ENCODE peak calls at places on chromosomes 5 and 9, in eight cellular contexts. X, F, Q, P, B, D, W and N are unnamed samples.

GRCh38 chr5:120388016-120388781 is 75.9 kb upstream of the PRR16 start:
- DNase-seq in X (no peak), F (no peak), Q (no peak), P (no peak), B (no peak), D (no peak), W (peak; percentile 95), N (no peak)

GRCh38 chr9:26833792-26834191 is 58.8 kb downstream of the CAAP1 start:
- DNase-seq in X (no peak), F (no peak), Q (no peak), P (no peak), B (no peak), D (no peak), W (no peak), N (no peak)

GRCh38 chr5:30997681-30998080 is 195.8 kb upstream of the CDH6 start:
- DNase-seq in X (no peak), F (no peak), Q (no peak), P (no peak), B (no peak), D (no peak), W (no peak), N (no peak)

GRCh38 chr5:112419596-112420110 is 576 bp upstream of the EPB41L4A start:
- DNase-seq in X (peak; percentile 86), F (peak; percentile 38), Q (peak; percentile 74), P (peak; percentile 79), B (no peak), D (no peak), W (no peak), N (peak; percentile 49)

GRCh38 chr9:37034320-37034937 is 361 bp upstream of the PAX5 start:
- DNase-seq in X (peak; percentile 91), F (no peak), Q (no peak), P (no peak), B (no peak), D (no peak), W (no peak), N (peak; percentile 82)

GRCh38 chr9:120510816-120511215 is 69.2 kb downstream of the CDK5RAP2 start:
- DNase-seq in X (no peak), F (no peak), Q (no peak), P (no peak), B (no peak), D (no peak), W (peak; percentile 15), N (no peak)

GRCh38 chr5:14173419-14174234 is 30.5 kb downstream of the TRIO start:
- DNase-seq in X (no peak), F (no peak), Q (no peak), P (no peak), B (no peak), D (no peak), W (no peak), N (no peak)

GRCh38 chr9:21267141-21267540 is 27.3 kb upstream of the IFNA14 start:
- DNase-seq in X (no peak), F (no peak), Q (no peak), P (no peak), B (no peak), D (no peak), W (no peak), N (no peak)

GRCh38 chr5:31470608-31471007 is 61.3 kb downstream of the DROSHA start:
- DNase-seq in X (no peak), F (no peak), Q (peak; percentile 60), P (peak; percentile 66), B (peak; percentile 1), D (no peak), W (peak; percentile 54), N (peak; percentile 59)

GRCh38 chr9:7273575-7273974 is 515.8 kb downstream of the KDM4C start:
- DNase-seq in X (no peak), F (no peak), Q (no peak), P (no peak), B (no peak), D (no peak), W (peak; percentile 40), N (no peak)

GRCh38 chr5:20617876-20618275 is 629.9 kb upstream of the CDH18 start:
- DNase-seq in X (no peak), F (no peak), Q (no peak), P (no peak), B (no peak), D (no peak), W (no peak), N (no peak)

GRCh38 chr5:56516936-56517521 is 283.9 kb upstream of the ANKRD55 start:
- DNase-seq in X (no peak), F (no peak), Q (no peak), P (no peak), B (no peak), D (no peak), W (peak; percentile 29), N (no peak)

GRCh38 chr5:132495672-132496630 is 5.4 kb upstream of the IRF1 start:
- DNase-seq in X (peak; percentile 100), F (peak; percentile 91), Q (peak; percentile 95), P (peak; percentile 91), B (peak; percentile 75), D (peak; percentile 96), W (peak; percentile 82), N (peak; percentile 78)

GRCh38 chr5:53253421-53253871 is 143.9 kb upstream of the MOCS2 start:
- DNase-seq in X (no peak), F (no peak), Q (no peak), P (no peak), B (no peak), D (no peak), W (peak; percentile 93), N (no peak)

GRCh38 chr9:72065076-72065475 is 4.7 kb upstream of the C9orf57 start:
- DNase-seq in X (no peak), F (no peak), Q (no peak), P (no peak), B (no peak), D (no peak), W (no peak), N (no peak)

GRCh38 chr9:74379718-74380117 is 117.4 kb upstream of the RORB start:
- DNase-seq in X (no peak), F (peak; percentile 3), Q (no peak), P (no peak), B (no peak), D (no peak), W (no peak), N (no peak)

GRCh38 chr9:110260911-110261310 is 4.6 kb upstream of the TXN start:
- DNase-seq in X (no peak), F (no peak), Q (no peak), P (no peak), B (no peak), D (no peak), W (no peak), N (no peak)

GRCh38 chr9:26077860-26078259 is 399.6 kb upstream of the TUSC1 start:
- DNase-seq in X (no peak), F (no peak), Q (no peak), P (no peak), B (no peak), D (no peak), W (no peak), N (no peak)

GRCh38 chr9:34332370-34332964 is 3.1 kb downstream of the NUDT2 start:
- DNase-seq in X (no peak), F (peak; percentile 36), Q (no peak), P (no peak), B (no peak), D (no peak), W (peak; percentile 55), N (no peak)

GRCh38 chr9:72596451-72597180 is 75.2 kb downstream of the TMC1 start:
- DNase-seq in X (no peak), F (no peak), Q (no peak), P (no peak), B (no peak), D (no peak), W (no peak), N (no peak)

GRCh38 chr9:130970855-130971254 is 31.8 kb upstream of the FIBCD1 start:
- DNase-seq in X (no peak), F (no peak), Q (no peak), P (no peak), B (no peak), D (no peak), W (no peak), N (no peak)

GRCh38 chr9:130583271-130583670 is 3.9 kb downstream of the FUBP3 start:
- DNase-seq in X (no peak), F (no peak), Q (no peak), P (no peak), B (no peak), D (no peak), W (no peak), N (no peak)

GRCh38 chr5:172641359-172642045 is 439 bp downstream of the NEURL1B start:
- DNase-seq in X (peak; percentile 56), F (peak; percentile 38), Q (no peak), P (no peak), B (no peak), D (no peak), W (no peak), N (no peak)
- H3K4me3 ChIP-seq in X (peak overlapping the region; percentile 52), F (peak overlapping the region; percentile 81), Q (peak overlapping the region; percentile 94), P (peak overlapping the region; percentile 73), B (peak overlapping the region; percentile 87), D (peak overlapping the region; percentile 75), W (peak overlapping the region; percentile 85), N (peak overlapping the region; percentile 52)

GRCh38 chr5:134225780-134226440 is at the start of gene PPP2CA:
- DNase-seq in X (peak; percentile 100), F (peak; percentile 93), Q (peak; percentile 99), P (peak; percentile 100), B (peak; percentile 83), D (no peak), W (peak; percentile 98), N (peak; percentile 99)

GRCh38 chr5:134224905-134225779 is 731 bp downstream of the PPP2CA start:
- DNase-seq in X (peak; percentile 92), F (peak; percentile 55), Q (peak; percentile 68), P (peak; percentile 79), B (no peak), D (no peak), W (peak; percentile 87), N (peak; percentile 91)

GRCh38 chr5:134227786-134228185 is 1.9 kb upstream of the PPP2CA start:
- DNase-seq in X (no peak), F (no peak), Q (no peak), P (no peak), B (no peak), D (no peak), W (no peak), N (no peak)

GRCh38 chr5:134227259-134227658 is 1.4 kb upstream of the PPP2CA start:
- DNase-seq in X (no peak), F (no peak), Q (peak; percentile 43), P (peak; percentile 74), B (no peak), D (no peak), W (peak; percentile 23), N (no peak)

GRCh38 chr5:134226441-134227192 is 744 bp upstream of the PPP2CA start:
- DNase-seq in X (peak; percentile 94), F (no peak), Q (no peak), P (no peak), B (no peak), D (no peak), W (peak; percentile 54), N (no peak)
- TF ChIP-seq POLR2A in X (peak; percentile 27), F (peak; percentile 86), Q (peak; percentile 18), P (no peak), B (no peak), D (no peak), W (no peak), N (no peak)

GRCh38 chr9:35812025-35812602 is at the start of gene SPAG8:
- DNase-seq in X (peak; percentile 98), F (peak; percentile 98), Q (peak; percentile 98), P (peak; percentile 95), B (peak; percentile 82), D (no peak), W (peak; percentile 96), N (peak; percentile 99)
- H3K4me3 ChIP-seq in X (peak within 1 kb of the TSS; percentile 59), F (peak within 1 kb of the TSS; percentile 30), Q (peak within 1 kb of the TSS; percentile 50), P (peak within 1 kb of the TSS; percentile 55), B (peak within 1 kb of the TSS; percentile 51), D (peak within 1 kb of the TSS; percentile 65), W (peak within 1 kb of the TSS; percentile 60), N (peak within 1 kb of the TSS; percentile 21)

GRCh38 chr5:143435207-143435657 is 31.7 kb upstream of the NR3C1 start:
- DNase-seq in X (no peak), F (no peak), Q (peak; percentile 28), P (no peak), B (no peak), D (no peak), W (peak; percentile 30), N (no peak)
- TF ChIP-seq POLR2A in X (peak; percentile 37), F (no peak), Q (no peak), P (no peak), B (no peak), D (no peak), W (no peak), N (no peak)